ENCODE peak calls at places on chromosomes 6 and 20, in nine cellular contexts. One of them, this sample, is unnamed.

GRCh38 chr20:37804584-37805566 is 98.1 kb upstream of the VSTM2L start:
- DNase-seq in activated CD4-positive, alpha-beta T cell treated with anti-CD3 and anti-CD28 coated beads for 24 hours: no peak
- DNase-seq in T-helper 2 cell: no peak
- DNase-seq in KG1: peak
- DNase-seq in A549: no peak
- DNase-seq in A172: no peak
- DNase-seq in COR-L47: no peak
- DNase-seq in stimulated activated naive CD4-positive, alpha-beta T cell treated with Interleukin-2 at 50 U/mL for 16 hours: no peak
- DNase-seq in astrocyte of the cerebellum: no peak
- DNase-seq in this sample: no peak

GRCh38 chr6:162123797-162124196 is 603.8 kb downstream of the PRKN start:
- DNase-seq in stimulated activated naive CD4-positive, alpha-beta T cell treated with Interleukin-2 at 50 U/mL for 16 hours: no peak
- DNase-seq in A172: no peak
- DNase-seq in activated CD4-positive, alpha-beta T cell treated with anti-CD3 and anti-CD28 coated beads for 24 hours: no peak
- DNase-seq in astrocyte of the cerebellum: no peak
- DNase-seq in T-helper 2 cell: no peak
- DNase-seq in COR-L47: no peak
- DNase-seq in A549: peak
- DNase-seq in KG1: no peak
- DNase-seq in this sample: no peak

GRCh38 chr6:2782825-2783187 is 17.6 kb downstream of the WRNIP1 start:
- DNase-seq in COR-L47: no peak
- DNase-seq in A172: no peak
- DNase-seq in T-helper 2 cell: no peak
- DNase-seq in activated CD4-positive, alpha-beta T cell treated with anti-CD3 and anti-CD28 coated beads for 24 hours: no peak
- DNase-seq in astrocyte of the cerebellum: no peak
- DNase-seq in A549: no peak
- DNase-seq in KG1: no peak
- DNase-seq in stimulated activated naive CD4-positive, alpha-beta T cell treated with Interleukin-2 at 50 U/mL for 16 hours: no peak
- DNase-seq in this sample: no peak

GRCh38 chr6:75431379-75431778 is 62.2 kb downstream of the FILIP1 start:
- DNase-seq in astrocyte of the cerebellum: no peak
- DNase-seq in A549: peak
- DNase-seq in KG1: no peak
- DNase-seq in A172: peak
- DNase-seq in T-helper 2 cell: no peak
- DNase-seq in stimulated activated naive CD4-positive, alpha-beta T cell treated with Interleukin-2 at 50 U/mL for 16 hours: no peak
- DNase-seq in COR-L47: no peak
- DNase-seq in activated CD4-positive, alpha-beta T cell treated with anti-CD3 and anti-CD28 coated beads for 24 hours: no peak
- DNase-seq in this sample: no peak

GRCh38 chr6:33714385-33715040 is 3.0 kb upstream of the UQCC2 start:
- DNase-seq in COR-L47: no peak
- DNase-seq in stimulated activated naive CD4-positive, alpha-beta T cell treated with Interleukin-2 at 50 U/mL for 16 hours: no peak
- DNase-seq in A172: no peak
- DNase-seq in KG1: peak
- DNase-seq in A549: no peak
- DNase-seq in T-helper 2 cell: no peak
- DNase-seq in activated CD4-positive, alpha-beta T cell treated with anti-CD3 and anti-CD28 coated beads for 24 hours: no peak
- DNase-seq in astrocyte of the cerebellum: no peak
- DNase-seq in this sample: no peak

GRCh38 chr20:33518071-33518470 is 28.2 kb downstream of the CBFA2T2 start:
- DNase-seq in COR-L47: no peak
- DNase-seq in T-helper 2 cell: no peak
- DNase-seq in activated CD4-positive, alpha-beta T cell treated with anti-CD3 and anti-CD28 coated beads for 24 hours: no peak
- DNase-seq in A172: peak
- DNase-seq in KG1: no peak
- DNase-seq in A549: no peak
- DNase-seq in astrocyte of the cerebellum: peak
- DNase-seq in stimulated activated naive CD4-positive, alpha-beta T cell treated with Interleukin-2 at 50 U/mL for 16 hours: no peak
- DNase-seq in this sample: no peak

GRCh38 chr20:23161968-23162696 is 76.0 kb upstream of the CD93 start:
- DNase-seq in A172: no peak
- DNase-seq in A549: peak
- DNase-seq in astrocyte of the cerebellum: peak
- DNase-seq in activated CD4-positive, alpha-beta T cell treated with anti-CD3 and anti-CD28 coated beads for 24 hours: no peak
- DNase-seq in COR-L47: peak
- DNase-seq in stimulated activated naive CD4-positive, alpha-beta T cell treated with Interleukin-2 at 50 U/mL for 16 hours: no peak
- DNase-seq in KG1: no peak
- DNase-seq in T-helper 2 cell: no peak
- DNase-seq in this sample: peak

GRCh38 chr6:106692112-106692822 is 62.9 kb downstream of the QRSL1 start:
- DNase-seq in astrocyte of the cerebellum: peak
- DNase-seq in KG1: no peak
- DNase-seq in activated CD4-positive, alpha-beta T cell treated with anti-CD3 and anti-CD28 coated beads for 24 hours: no peak
- DNase-seq in COR-L47: no peak
- DNase-seq in A549: peak
- DNase-seq in stimulated activated naive CD4-positive, alpha-beta T cell treated with Interleukin-2 at 50 U/mL for 16 hours: no peak
- DNase-seq in T-helper 2 cell: no peak
- DNase-seq in A172: peak
- DNase-seq in this sample: no peak

GRCh38 chr6:170124836-170125235 is 166.0 kb downstream of the DLL1 start:
- DNase-seq in T-helper 2 cell: no peak
- DNase-seq in astrocyte of the cerebellum: no peak
- DNase-seq in COR-L47: no peak
- DNase-seq in A549: no peak
- DNase-seq in A172: no peak
- DNase-seq in KG1: no peak
- DNase-seq in activated CD4-positive, alpha-beta T cell treated with anti-CD3 and anti-CD28 coated beads for 24 hours: no peak
- DNase-seq in stimulated activated naive CD4-positive, alpha-beta T cell treated with Interleukin-2 at 50 U/mL for 16 hours: no peak
- DNase-seq in this sample: no peak

GRCh38 chr6:113953346-113953745 is 17.6 kb downstream of the HDAC2 start:
- DNase-seq in activated CD4-positive, alpha-beta T cell treated with anti-CD3 and anti-CD28 coated beads for 24 hours: no peak
- DNase-seq in A172: peak
- DNase-seq in stimulated activated naive CD4-positive, alpha-beta T cell treated with Interleukin-2 at 50 U/mL for 16 hours: no peak
- DNase-seq in T-helper 2 cell: no peak
- DNase-seq in COR-L47: no peak
- DNase-seq in A549: no peak
- DNase-seq in astrocyte of the cerebellum: no peak
- DNase-seq in KG1: no peak
- DNase-seq in this sample: no peak

GRCh38 chr6:10410214-10410873 is 4.5 kb downstream of the TFAP2A start:
- DNase-seq in COR-L47: no peak
- DNase-seq in activated CD4-positive, alpha-beta T cell treated with anti-CD3 and anti-CD28 coated beads for 24 hours: no peak
- DNase-seq in A172: no peak
- DNase-seq in KG1: no peak
- DNase-seq in astrocyte of the cerebellum: no peak
- DNase-seq in stimulated activated naive CD4-positive, alpha-beta T cell treated with Interleukin-2 at 50 U/mL for 16 hours: no peak
- DNase-seq in A549: no peak
- DNase-seq in T-helper 2 cell: no peak
- DNase-seq in this sample: no peak

GRCh38 chr6:44969446-44970175 is 358.5 kb upstream of the RUNX2 start:
- DNase-seq in A172: no peak
- DNase-seq in A549: no peak
- DNase-seq in stimulated activated naive CD4-positive, alpha-beta T cell treated with Interleukin-2 at 50 U/mL for 16 hours: no peak
- DNase-seq in T-helper 2 cell: no peak
- DNase-seq in COR-L47: no peak
- DNase-seq in KG1: no peak
- DNase-seq in activated CD4-positive, alpha-beta T cell treated with anti-CD3 and anti-CD28 coated beads for 24 hours: no peak
- DNase-seq in astrocyte of the cerebellum: no peak
- DNase-seq in this sample: no peak

GRCh38 chr6:109660526-109660925 is 30.5 kb downstream of the AK9 start:
- DNase-seq in A549: no peak
- DNase-seq in stimulated activated naive CD4-positive, alpha-beta T cell treated with Interleukin-2 at 50 U/mL for 16 hours: no peak
- DNase-seq in astrocyte of the cerebellum: no peak
- DNase-seq in A172: peak
- DNase-seq in activated CD4-positive, alpha-beta T cell treated with anti-CD3 and anti-CD28 coated beads for 24 hours: no peak
- DNase-seq in KG1: no peak
- DNase-seq in T-helper 2 cell: no peak
- DNase-seq in COR-L47: no peak
- DNase-seq in this sample: no peak

GRCh38 chr6:138226011-138226410 is 7.7 kb upstream of the PBOV1 start:
- DNase-seq in stimulated activated naive CD4-positive, alpha-beta T cell treated with Interleukin-2 at 50 U/mL for 16 hours: no peak
- DNase-seq in activated CD4-positive, alpha-beta T cell treated with anti-CD3 and anti-CD28 coated beads for 24 hours: no peak
- DNase-seq in A172: no peak
- DNase-seq in COR-L47: no peak
- DNase-seq in A549: no peak
- DNase-seq in astrocyte of the cerebellum: no peak
- DNase-seq in T-helper 2 cell: no peak
- DNase-seq in KG1: no peak
- DNase-seq in this sample: no peak

GRCh38 chr6:77290798-77291197 is 172.5 kb downstream of the HTR1B start:
- DNase-seq in astrocyte of the cerebellum: no peak
- DNase-seq in stimulated activated naive CD4-positive, alpha-beta T cell treated with Interleukin-2 at 50 U/mL for 16 hours: no peak
- DNase-seq in KG1: no peak
- DNase-seq in A172: no peak
- DNase-seq in COR-L47: no peak
- DNase-seq in activated CD4-positive, alpha-beta T cell treated with anti-CD3 and anti-CD28 coated beads for 24 hours: no peak
- DNase-seq in T-helper 2 cell: no peak
- DNase-seq in A549: no peak
- DNase-seq in this sample: no peak

GRCh38 chr6:28816909-28817807 is 106.6 kb downstream of the TRIM27 start:
- DNase-seq in A549: peak
- DNase-seq in COR-L47: no peak
- DNase-seq in astrocyte of the cerebellum: no peak
- DNase-seq in activated CD4-positive, alpha-beta T cell treated with anti-CD3 and anti-CD28 coated beads for 24 hours: no peak
- DNase-seq in stimulated activated naive CD4-positive, alpha-beta T cell treated with Interleukin-2 at 50 U/mL for 16 hours: no peak
- DNase-seq in A172: peak
- DNase-seq in T-helper 2 cell: no peak
- DNase-seq in KG1: peak
- DNase-seq in this sample: peak